ENCODE peak calls at places on chromosome 16, in five cellular contexts. One of them, this sample, is unnamed.

GRCh38 chr16:84228321-84228838 is 11.4 kb downstream of the KCNG4 start:
- DNase-seq in heart left ventricle: peak
- DNase-seq in B cell: no peak
- DNase-seq in IMR-90: peak
- DNase-seq in activated CD8-positive, alpha-beta T cell treated with anti-CD3 and anti-CD28 coated beads for 36 hours: no peak
- DNase-seq in this sample: no peak

GRCh38 chr16:30459456-30459855 is 13.1 kb upstream of the ITGAL start:
- DNase-seq in IMR-90: no peak
- DNase-seq in heart left ventricle: no peak
- DNase-seq in B cell: no peak
- DNase-seq in activated CD8-positive, alpha-beta T cell treated with anti-CD3 and anti-CD28 coated beads for 36 hours: no peak
- DNase-seq in this sample: no peak

GRCh38 chr16:78748471-78748929 is 649.0 kb downstream of the WWOX start:
- DNase-seq in activated CD8-positive, alpha-beta T cell treated with anti-CD3 and anti-CD28 coated beads for 36 hours: no peak
- DNase-seq in heart left ventricle: no peak
- DNase-seq in B cell: peak
- DNase-seq in IMR-90: no peak
- DNase-seq in this sample: no peak

GRCh38 chr16:57876210-57876609 is 73.9 kb upstream of the KIFC3 start:
- DNase-seq in IMR-90: no peak
- DNase-seq in activated CD8-positive, alpha-beta T cell treated with anti-CD3 and anti-CD28 coated beads for 36 hours: no peak
- DNase-seq in B cell: no peak
- DNase-seq in heart left ventricle: no peak
- DNase-seq in this sample: no peak

GRCh38 chr16:67694611-67695010 is 24.5 kb downstream of the GFOD2 start:
- DNase-seq in activated CD8-positive, alpha-beta T cell treated with anti-CD3 and anti-CD28 coated beads for 36 hours: no peak
- DNase-seq in B cell: no peak
- DNase-seq in heart left ventricle: no peak
- DNase-seq in IMR-90: no peak
- DNase-seq in this sample: no peak

GRCh38 chr16:56869513-56870270 is 4.7 kb downstream of the SLC12A3 start:
- DNase-seq in activated CD8-positive, alpha-beta T cell treated with anti-CD3 and anti-CD28 coated beads for 36 hours: peak
- DNase-seq in B cell: no peak
- DNase-seq in heart left ventricle: no peak
- DNase-seq in IMR-90: no peak
- DNase-seq in this sample: peak

GRCh38 chr16:28910046-28911031 is 14.7 kb downstream of the RABEP2 start:
- DNase-seq in IMR-90: peak
- DNase-seq in activated CD8-positive, alpha-beta T cell treated with anti-CD3 and anti-CD28 coated beads for 36 hours: peak
- DNase-seq in heart left ventricle: no peak
- DNase-seq in B cell: no peak
- DNase-seq in this sample: peak

GRCh38 chr16:69115361-69115760 is 9.9 kb downstream of the HAS3 start:
- DNase-seq in activated CD8-positive, alpha-beta T cell treated with anti-CD3 and anti-CD28 coated beads for 36 hours: no peak
- DNase-seq in IMR-90: no peak
- DNase-seq in B cell: no peak
- DNase-seq in heart left ventricle: no peak
- DNase-seq in this sample: no peak

GRCh38 chr16:30668393-30668792 is 10.2 kb downstream of the FBRS start:
- DNase-seq in heart left ventricle: no peak
- DNase-seq in B cell: no peak
- DNase-seq in activated CD8-positive, alpha-beta T cell treated with anti-CD3 and anti-CD28 coated beads for 36 hours: no peak
- DNase-seq in IMR-90: no peak
- DNase-seq in this sample: no peak

GRCh38 chr16:51431517-51432241 is 280.6 kb upstream of the SALL1 start:
- DNase-seq in heart left ventricle: no peak
- DNase-seq in activated CD8-positive, alpha-beta T cell treated with anti-CD3 and anti-CD28 coated beads for 36 hours: no peak
- DNase-seq in IMR-90: peak
- DNase-seq in B cell: no peak
- DNase-seq in this sample: no peak

GRCh38 chr16:56600398-56600999 is 7.9 kb upstream of the MT2A start:
- DNase-seq in B cell: peak
- DNase-seq in IMR-90: peak
- DNase-seq in heart left ventricle: no peak
- DNase-seq in activated CD8-positive, alpha-beta T cell treated with anti-CD3 and anti-CD28 coated beads for 36 hours: peak
- DNase-seq in this sample: peak

DNA sequence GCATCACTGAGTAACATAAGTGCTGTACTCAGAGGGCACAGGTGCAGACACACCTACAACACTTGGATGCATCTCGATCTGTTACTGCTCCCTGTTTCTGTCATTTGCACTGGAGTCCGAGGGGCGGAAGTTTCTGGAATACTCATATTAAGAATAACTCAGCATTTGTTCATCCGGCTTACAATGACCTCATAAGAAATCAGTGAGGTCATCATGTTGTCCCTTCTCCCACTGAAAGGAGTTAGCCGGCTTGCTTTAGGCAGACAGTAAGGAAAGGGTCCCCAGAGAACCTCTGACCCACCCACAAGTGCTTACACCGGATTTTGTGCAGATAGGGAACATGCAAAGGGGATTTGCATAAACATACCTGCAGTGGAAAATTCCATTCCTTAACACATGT is 344.7 kb downstream of the HAPSTR1 start:
- DNase-seq in activated CD8-positive, alpha-beta T cell treated with anti-CD3 and anti-CD28 coated beads for 36 hours: no peak
- DNase-seq in heart left ventricle: no peak
- DNase-seq in IMR-90: no peak
- DNase-seq in B cell: no peak
- DNase-seq in this sample: no peak
- TF ChIP-seq CTCF in activated CD8-positive, alpha-beta T cell treated with anti-CD3 and anti-CD28 coated beads for 36 hours: no peak
- TF ChIP-seq CTCF in heart left ventricle: no peak
- TF ChIP-seq CTCF in IMR-90: no peak
- TF ChIP-seq CTCF in B cell: no peak
- TF ChIP-seq CTCF in this sample: no peak

DNA sequence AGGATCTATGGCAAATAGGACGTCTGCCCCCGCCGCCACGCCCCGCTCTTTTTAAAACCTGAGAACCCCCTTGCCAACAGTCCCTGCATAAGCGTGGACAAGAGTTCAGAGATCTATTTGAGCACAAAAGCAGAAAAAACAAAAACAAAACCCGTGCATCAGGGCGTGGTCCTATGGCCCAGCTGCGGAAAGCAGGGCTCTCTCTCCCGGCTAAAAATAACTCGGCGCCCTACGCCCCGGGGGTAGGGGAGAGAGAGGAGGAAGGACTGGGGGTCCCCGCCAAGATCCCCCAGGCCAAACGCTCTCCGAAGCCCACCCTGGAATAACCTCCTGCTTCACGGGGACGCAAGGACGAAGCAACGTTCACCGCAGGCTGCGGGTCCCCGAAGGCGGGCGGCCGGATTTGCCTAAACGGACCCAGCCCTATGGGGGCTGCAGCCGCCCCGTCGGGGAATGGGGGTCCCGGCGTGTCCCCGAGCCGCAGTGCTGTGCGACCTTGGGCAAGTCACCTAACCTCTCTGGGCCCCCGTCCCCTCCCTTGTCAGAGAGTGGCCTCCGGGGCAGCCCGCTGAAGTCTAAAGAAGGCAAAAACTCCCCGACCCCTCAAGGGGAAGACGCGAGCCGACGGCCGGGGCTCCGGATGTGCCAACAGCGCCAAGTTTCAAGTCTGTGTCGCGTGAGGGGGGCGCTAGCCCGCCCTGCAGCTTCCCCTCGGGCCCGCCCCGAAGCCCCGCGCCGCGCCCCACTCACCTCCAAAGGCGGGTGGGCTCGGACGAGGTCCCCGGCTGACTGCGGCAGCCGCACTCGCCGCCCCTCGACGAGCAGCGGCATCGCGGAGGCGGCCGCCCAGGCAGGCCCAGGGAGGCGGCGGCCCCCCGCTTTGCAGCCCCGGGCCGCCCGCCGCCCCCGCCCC is 477 bp downstream of the NTAN1 start:
- DNase-seq in B cell: peak
- DNase-seq in activated CD8-positive, alpha-beta T cell treated with anti-CD3 and anti-CD28 coated beads for 36 hours: peak
- DNase-seq in IMR-90: peak
- DNase-seq in heart left ventricle: peak
- DNase-seq in this sample: no peak
- TF ChIP-seq CTCF in B cell: peak
- TF ChIP-seq CTCF in activated CD8-positive, alpha-beta T cell treated with anti-CD3 and anti-CD28 coated beads for 36 hours: peak
- TF ChIP-seq CTCF in IMR-90: peak
- TF ChIP-seq CTCF in heart left ventricle: no peak
- TF ChIP-seq CTCF in this sample: no peak

GRCh38 chr16:17343028-17343427 is 127.7 kb downstream of the XYLT1 start:
- DNase-seq in B cell: peak
- DNase-seq in IMR-90: no peak
- DNase-seq in heart left ventricle: no peak
- DNase-seq in activated CD8-positive, alpha-beta T cell treated with anti-CD3 and anti-CD28 coated beads for 36 hours: peak
- DNase-seq in this sample: peak

GRCh38 chr16:17336501-17336900 is 134.3 kb downstream of the XYLT1 start:
- DNase-seq in heart left ventricle: no peak
- DNase-seq in IMR-90: no peak
- DNase-seq in B cell: no peak
- DNase-seq in activated CD8-positive, alpha-beta T cell treated with anti-CD3 and anti-CD28 coated beads for 36 hours: no peak
- DNase-seq in this sample: no peak

GRCh38 chr16:17342031-17342430 is 128.7 kb downstream of the XYLT1 start:
- DNase-seq in IMR-90: no peak
- DNase-seq in activated CD8-positive, alpha-beta T cell treated with anti-CD3 and anti-CD28 coated beads for 36 hours: no peak
- DNase-seq in heart left ventricle: no peak
- DNase-seq in B cell: peak
- DNase-seq in this sample: no peak

GRCh38 chr16:17340804-17341203 is 130.0 kb downstream of the XYLT1 start:
- DNase-seq in B cell: no peak
- DNase-seq in IMR-90: no peak
- DNase-seq in heart left ventricle: no peak
- DNase-seq in activated CD8-positive, alpha-beta T cell treated with anti-CD3 and anti-CD28 coated beads for 36 hours: no peak
- DNase-seq in this sample: peak

DNA sequence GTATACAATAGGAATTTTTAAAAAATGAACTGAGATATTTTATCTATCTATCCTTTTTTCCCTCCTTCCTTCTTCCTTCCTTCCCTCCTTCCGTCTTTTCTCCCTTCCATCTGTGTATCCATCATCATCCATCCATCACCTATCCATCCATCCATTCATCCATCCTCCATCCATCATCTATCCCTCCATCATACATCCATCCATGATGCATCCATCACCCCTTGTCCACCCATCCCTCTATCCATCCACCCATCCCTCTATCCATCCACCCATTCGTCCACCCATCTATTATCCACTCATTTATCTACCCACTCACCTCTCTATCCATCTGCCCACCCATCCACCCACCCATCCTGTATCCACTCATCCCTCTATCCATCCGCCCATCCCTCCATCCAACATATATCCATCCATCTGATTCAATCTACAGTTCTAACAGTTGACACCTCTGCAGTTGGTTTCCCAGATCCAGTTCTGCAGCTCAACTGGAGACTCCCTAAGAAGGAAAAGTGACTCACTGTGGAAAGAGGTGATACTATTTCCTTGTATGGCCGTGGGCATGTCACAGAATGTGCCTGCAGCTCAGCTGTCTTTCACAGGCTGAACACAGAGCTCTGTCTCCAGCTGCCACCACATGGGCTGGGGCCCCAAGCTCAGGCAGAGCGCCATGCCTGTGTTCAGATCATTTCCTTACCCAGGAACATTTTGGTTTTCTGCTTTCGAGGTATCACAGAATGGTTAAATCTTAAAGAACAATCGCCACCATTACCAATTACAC is 130.8 kb downstream of the XYLT1 start:
- DNase-seq in activated CD8-positive, alpha-beta T cell treated with anti-CD3 and anti-CD28 coated beads for 36 hours: no peak
- DNase-seq in heart left ventricle: no peak
- DNase-seq in IMR-90: peak
- DNase-seq in B cell: peak
- DNase-seq in this sample: no peak
- TF ChIP-seq CTCF in activated CD8-positive, alpha-beta T cell treated with anti-CD3 and anti-CD28 coated beads for 36 hours: no peak
- TF ChIP-seq CTCF in heart left ventricle: no peak
- TF ChIP-seq CTCF in IMR-90: no peak
- TF ChIP-seq CTCF in B cell: no peak
- TF ChIP-seq CTCF in this sample: no peak

DNA sequence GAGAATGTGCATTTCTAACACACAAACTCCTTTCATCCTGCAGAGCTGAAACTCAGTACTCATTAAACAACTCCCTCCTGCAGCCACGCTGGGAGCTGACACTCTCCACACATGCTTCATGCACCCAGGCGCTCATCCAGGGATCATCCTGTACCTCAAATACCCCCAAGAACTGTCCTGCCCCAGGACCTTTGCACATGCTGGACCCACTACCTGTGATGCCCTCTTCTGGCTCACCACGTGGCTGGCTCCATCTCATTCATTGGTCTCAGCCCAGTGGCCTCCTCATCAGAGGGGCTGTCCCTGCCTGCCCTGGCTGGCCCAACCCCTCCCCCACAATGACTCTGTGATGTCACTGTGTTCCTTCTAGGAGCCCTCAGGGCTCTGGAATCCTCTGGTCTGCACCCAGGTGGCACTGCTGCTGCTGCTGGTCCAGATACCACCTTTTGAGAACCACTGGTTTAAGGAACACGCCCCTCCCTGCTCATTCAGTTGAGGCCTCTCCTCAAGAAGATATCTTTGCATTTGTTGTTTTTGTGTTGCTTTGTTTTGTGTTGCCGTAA is 160.9 kb upstream of the FOXF1 start:
- DNase-seq in B cell: no peak
- DNase-seq in IMR-90: no peak
- DNase-seq in heart left ventricle: no peak
- DNase-seq in activated CD8-positive, alpha-beta T cell treated with anti-CD3 and anti-CD28 coated beads for 36 hours: no peak
- DNase-seq in this sample: no peak
- TF ChIP-seq CTCF in B cell: no peak
- TF ChIP-seq CTCF in IMR-90: no peak
- TF ChIP-seq CTCF in heart left ventricle: no peak
- TF ChIP-seq CTCF in activated CD8-positive, alpha-beta T cell treated with anti-CD3 and anti-CD28 coated beads for 36 hours: no peak
- TF ChIP-seq CTCF in this sample: no peak

DNA sequence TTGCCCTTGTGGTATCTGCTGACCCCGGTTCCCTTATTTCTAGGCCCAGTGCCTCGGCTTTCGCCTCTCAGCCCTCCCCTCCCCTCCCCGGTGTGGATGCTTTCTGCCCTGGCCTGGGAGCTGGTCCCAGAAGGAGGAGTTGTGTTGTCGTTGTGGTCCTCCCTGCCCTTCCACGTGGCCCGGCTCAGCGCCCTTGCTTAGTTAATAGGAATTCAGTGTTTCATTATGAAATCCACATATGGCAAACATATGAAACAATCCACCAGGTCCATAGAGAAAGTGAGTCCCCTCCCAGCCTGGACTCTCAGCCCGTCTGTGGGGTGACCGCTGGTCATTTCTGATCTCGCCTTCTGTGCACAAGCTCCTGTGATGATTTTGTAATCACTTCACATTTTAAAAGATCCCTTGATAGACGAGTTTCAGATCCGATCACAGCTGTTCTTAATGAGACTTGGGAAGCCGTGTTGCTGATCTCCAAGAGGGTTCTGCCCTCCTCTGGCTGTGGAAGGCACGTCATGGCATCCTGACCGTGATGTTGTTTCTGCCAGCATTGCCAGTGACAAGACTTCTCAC is 112.1 kb downstream of the BANP start:
- DNase-seq in B cell: no peak
- DNase-seq in activated CD8-positive, alpha-beta T cell treated with anti-CD3 and anti-CD28 coated beads for 36 hours: no peak
- DNase-seq in heart left ventricle: no peak
- DNase-seq in IMR-90: peak
- DNase-seq in this sample: no peak
- TF ChIP-seq CTCF in B cell: no peak
- TF ChIP-seq CTCF in activated CD8-positive, alpha-beta T cell treated with anti-CD3 and anti-CD28 coated beads for 36 hours: no peak
- TF ChIP-seq CTCF in heart left ventricle: peak
- TF ChIP-seq CTCF in IMR-90: peak
- TF ChIP-seq CTCF in this sample: no peak